ENCODE peak calls at places on chromosomes 2 and 18, in nine cellular contexts. Y is fibroblast of the aortic adventitia; Q is CD4-positive, alpha-beta T cell; J is BJ; E is MCF 10A; H is cardiac muscle cell; I is mucosa of descending colon; T is AG09309; G is GM06990. L is an unnamed sample.

GRCh38 chr18:77905011-77905410 is 655.4 kb downstream of the GALR1 start:
- DNase-seq in Q (no peak), Y (no peak), H (no peak), I (no peak), J (no peak), T (no peak), G (no peak), E (no peak), L (no peak)

GRCh38 chr2:168134485-168134884 is 112.9 kb downstream of the STK39 start:
- DNase-seq in T (no peak), Q (no peak), J (no peak), Y (no peak), E (no peak), H (no peak), I (no peak), G (no peak), L (no peak)

GRCh38 chr2:120203341-120204021 is 19.7 kb downstream of the TMEM185B start:
- DNase-seq in J (no peak), E (no peak), H (peak), Y (no peak), I (no peak), Q (no peak), T (no peak), G (no peak), L (no peak)

GRCh38 chr2:30026091-30027055 is 105.0 kb upstream of the ALK start:
- DNase-seq in E (peak), Q (no peak), J (peak), G (no peak), I (peak), T (peak), Y (peak), H (peak), L (peak)

GRCh38 chr2:44952143-44952805 is 10.8 kb downstream of the SIX3 start:
- DNase-seq in Y (peak), J (no peak), G (peak), T (no peak), H (peak), I (peak), E (no peak), Q (no peak), L (no peak)

GRCh38 chr2:191835539-191836350 is 11.1 kb downstream of the CAVIN2 start:
- DNase-seq in H (no peak), I (no peak), J (no peak), G (no peak), E (no peak), T (no peak), Y (no peak), Q (no peak), L (no peak)

GRCh38 chr2:209441541-209441940 is 17.7 kb downstream of the MAP2 start:
- DNase-seq in H (peak), Y (peak), Q (no peak), J (no peak), I (no peak), G (no peak), E (no peak), T (no peak), L (no peak)

GRCh38 chr18:22914633-22915032 is 18.5 kb upstream of the RBBP8 start:
- DNase-seq in H (no peak), E (no peak), Q (no peak), Y (no peak), G (no peak), I (no peak), J (no peak), T (no peak), L (no peak)

GRCh38 chr2:234808907-234809306 is 142.9 kb upstream of the SH3BP4 start:
- DNase-seq in T (no peak), Q (no peak), G (no peak), H (no peak), J (no peak), Y (no peak), E (no peak), I (no peak), L (no peak)

GRCh38 chr2:154447727-154448418 is 250.6 kb upstream of the KCNJ3 start:
- DNase-seq in T (no peak), G (no peak), Y (no peak), E (no peak), Q (no peak), J (no peak), H (no peak), I (no peak), L (no peak)

GRCh38 chr2:24359701-24360049 is 661 bp downstream of the ITSN2 start:
- DNase-seq in J (no peak), H (no peak), E (peak), Y (peak), I (peak), T (no peak), G (no peak), Q (peak), L (no peak)

GRCh38 chr2:42812899-42813479 is 20.6 kb upstream of the HAAO start:
- DNase-seq in T (no peak), H (peak), Q (no peak), G (no peak), J (no peak), E (peak), I (peak), Y (peak), L (no peak)

GRCh38 chr2:88024509-88024908 is 8.2 kb upstream of the RNU2-63P start:
- DNase-seq in E (no peak), I (no peak), J (no peak), T (no peak), Q (no peak), H (no peak), G (no peak), Y (no peak), L (no peak)

GRCh38 chr2:182144780-182145170 is 159.1 kb downstream of the PPP1R1C start:
- DNase-seq in H (peak), G (no peak), J (no peak), E (no peak), T (no peak), Q (no peak), Y (peak), I (no peak), L (no peak)

GRCh38 chr2:3257166-3257565 is 120.5 kb downstream of the EIPR1 start:
- DNase-seq in J (no peak), T (no peak), E (no peak), Q (no peak), Y (no peak), I (no peak), G (no peak), H (no peak), L (no peak)

GRCh38 chr2:146412625-146413024 is 1432.2 kb upstream of the ACVR2A start:
- DNase-seq in Q (no peak), G (no peak), I (no peak), Y (no peak), H (no peak), T (no peak), E (no peak), J (no peak), L (no peak)

GRCh38 chr2:101841679-101842327 is 144.3 kb downstream of the MAP4K4 start:
- DNase-seq in T (no peak), G (no peak), I (no peak), J (no peak), Y (no peak), Q (no peak), H (no peak), E (no peak), L (no peak)

GRCh38 chr2:65453916-65454315 is 21.5 kb upstream of the SPRED2 start:
- DNase-seq in T (no peak), I (no peak), H (no peak), E (peak), Y (peak), Q (no peak), G (no peak), J (no peak), L (no peak)

GRCh38 chr2:231601356-231602229 is 8.9 kb downstream of the TEX44 start:
- DNase-seq in Q (peak), E (peak), Y (peak), J (no peak), H (peak), T (no peak), I (peak), G (peak), L (no peak)

GRCh38 chr2:238509151-238509820 is 82.6 kb downstream of the ASB1 start:
- DNase-seq in G (no peak), Y (peak), H (peak), Q (no peak), I (no peak), J (no peak), E (peak), T (no peak), L (no peak)

GRCh38 chr2:121303531-121304263 is 18.7 kb upstream of the TFCP2L1 start:
- DNase-seq in J (no peak), E (peak), I (no peak), T (no peak), H (no peak), Q (no peak), Y (no peak), G (no peak), L (no peak)

GRCh38 chr18:58645398-58645797 is 16.5 kb upstream of the ALPK2 start:
- DNase-seq in Q (no peak), I (no peak), T (peak), E (no peak), J (peak), H (peak), G (no peak), Y (peak), L (no peak)

GRCh38 chr2:233448220-233448559 is 93.9 kb downstream of the DGKD start:
- DNase-seq in T (no peak), I (no peak), H (peak), G (no peak), Q (no peak), E (no peak), Y (no peak), J (no peak), L (no peak)
- TF ChIP-seq CTCF in T (peak), I (no peak), H (peak), G (peak), Q (no peak), E (no peak), Y (peak), J (peak), L (peak)

GRCh38 chr2:696999-697627 is 19.9 kb upstream of the TMEM18 start:
- DNase-seq in J (no peak), Y (no peak), H (no peak), Q (no peak), I (no peak), G (no peak), T (no peak), E (peak), L (no peak)

GRCh38 chr2:696463-696862 is 19.3 kb upstream of the TMEM18 start:
- DNase-seq in J (no peak), G (peak), E (no peak), H (no peak), Q (no peak), I (no peak), T (no peak), Y (no peak), L (no peak)

GRCh38 chr2:694174-694573 is 17.0 kb upstream of the TMEM18 start:
- DNase-seq in H (no peak), Q (no peak), E (no peak), Y (no peak), J (no peak), G (no peak), I (no peak), T (no peak), L (no peak)

GRCh38 chr2:693606-694005 is 16.4 kb upstream of the TMEM18 start:
- DNase-seq in G (no peak), H (no peak), I (no peak), T (no peak), Y (no peak), J (no peak), E (no peak), Q (no peak), L (no peak)

GRCh38 chr2:695111-695510 is 17.9 kb upstream of the TMEM18 start:
- DNase-seq in G (no peak), E (no peak), Y (no peak), J (no peak), I (no peak), T (no peak), Q (no peak), H (no peak), L (no peak)
- TF ChIP-seq CTCF in G (no peak), E (no peak), Y (no peak), J (no peak), I (no peak), T (no peak), Q (no peak), H (no peak), L (no peak)

GRCh38 chr2:136255648-136256461 is 137.9 kb upstream of the CXCR4 start:
- DNase-seq in J (no peak), Y (no peak), I (no peak), Q (peak), E (no peak), H (no peak), G (peak), T (no peak), L (no peak)
- TF ChIP-seq CTCF in J (no peak), Y (no peak), I (no peak), Q (peak), E (no peak), H (no peak), G (peak), T (no peak), L (no peak)

DNA sequence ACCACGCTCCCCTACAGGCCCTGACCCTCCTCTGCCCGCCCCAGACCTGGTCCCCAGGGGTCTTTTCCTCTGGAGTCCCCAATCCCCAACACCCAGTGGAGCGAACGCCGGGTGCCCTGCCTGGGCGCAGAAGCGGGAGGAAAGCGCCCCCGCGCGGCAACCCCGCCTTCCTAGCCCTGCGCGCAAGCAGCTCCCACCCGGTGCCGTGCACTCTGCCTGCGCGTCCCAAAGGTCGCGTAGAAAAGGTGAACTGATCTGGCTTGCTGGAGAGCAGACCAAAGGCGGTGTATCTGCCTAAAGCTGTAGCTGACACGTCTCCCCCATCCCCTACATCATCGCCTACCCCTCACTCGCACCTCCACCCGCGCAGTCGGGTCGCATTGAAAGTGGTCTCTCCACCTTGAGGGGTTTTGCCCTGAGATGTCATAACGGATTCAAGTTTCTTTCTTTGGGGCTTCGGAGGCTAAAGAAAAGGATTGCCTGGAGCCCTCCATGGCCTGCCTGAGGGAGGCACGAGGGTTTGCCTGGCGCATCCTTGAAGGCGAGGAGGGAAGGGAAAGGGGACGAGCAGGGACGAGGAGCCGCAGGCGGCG is 5.7 kb downstream of the GAD1 start:
- DNase-seq in G (no peak), J (no peak), I (no peak), T (no peak), Y (no peak), H (no peak), E (no peak), Q (no peak), L (no peak)
- TF ChIP-seq CTCF in G (peak), J (peak), I (no peak), T (peak), Y (no peak), H (peak), E (no peak), Q (peak), L (peak)

GRCh38 chr2:100029460-100029859 is 112.9 kb downstream of the AFF3 start:
- DNase-seq in Q (no peak), J (no peak), G (no peak), I (no peak), Y (no peak), E (no peak), T (no peak), H (no peak), L (no peak)
- TF ChIP-seq CTCF in Q (no peak), J (no peak), G (peak), I (no peak), Y (peak), E (no peak), T (peak), H (no peak), L (no peak)